ENCODE peak calls at places on chromosomes 13 and 19, in four cellular contexts. One of them, this sample, is unnamed.

GRCh38 chr19:23762884-23763711 is 4.4 kb upstream of the ZNF681 start:
- DNase-seq in progenitor cell of endocrine pancreas: peak; percentile 90
- DNase-seq in endothelial cell of umbilical vein: no peak
- DNase-seq in D341Med: peak; percentile 17
- DNase-seq in this sample: peak; percentile 61

GRCh38 chr13:97367016-97367415 is 67.0 kb upstream of the RAP2A start:
- DNase-seq in progenitor cell of endocrine pancreas: no peak
- DNase-seq in endothelial cell of umbilical vein: no peak
- DNase-seq in D341Med: no peak
- DNase-seq in this sample: no peak

GRCh38 chr19:49056101-49056901 is 1.2 kb downstream of the CGB7 start:
- DNase-seq in D341Med: peak; percentile 82
- DNase-seq in progenitor cell of endocrine pancreas: peak; percentile 51
- DNase-seq in endothelial cell of umbilical vein: peak; percentile 62
- DNase-seq in this sample: peak; percentile 56

GRCh38 chr13:43261018-43261417 is 237.6 kb downstream of the DNAJC15 start:
- DNase-seq in progenitor cell of endocrine pancreas: no peak
- DNase-seq in endothelial cell of umbilical vein: no peak
- DNase-seq in D341Med: no peak
- DNase-seq in this sample: no peak

GRCh38 chr13:110731072-110731471 is 17.6 kb downstream of the ING1 start:
- DNase-seq in D341Med: no peak
- DNase-seq in endothelial cell of umbilical vein: no peak
- DNase-seq in progenitor cell of endocrine pancreas: no peak
- DNase-seq in this sample: no peak

GRCh38 chr13:77429320-77430142 is 102.6 kb upstream of the MYCBP2 start:
- DNase-seq in D341Med: no peak
- DNase-seq in progenitor cell of endocrine pancreas: no peak
- DNase-seq in endothelial cell of umbilical vein: no peak
- DNase-seq in this sample: no peak

GRCh38 chr19:37333457-37333856 is 37.4 kb upstream of the ZNF527 start:
- DNase-seq in D341Med: no peak
- DNase-seq in progenitor cell of endocrine pancreas: no peak
- DNase-seq in endothelial cell of umbilical vein: peak; percentile 42
- DNase-seq in this sample: peak; percentile 65

GRCh38 chr19:55474269-55475265 is 1.9 kb upstream of the ZNF628 start:
- DNase-seq in endothelial cell of umbilical vein: no peak
- DNase-seq in D341Med: no peak
- DNase-seq in progenitor cell of endocrine pancreas: no peak
- DNase-seq in this sample: no peak

GRCh38 chr19:6063576-6063961 is 46.7 kb downstream of the RFX2 start:
- DNase-seq in D341Med: no peak
- DNase-seq in progenitor cell of endocrine pancreas: no peak
- DNase-seq in endothelial cell of umbilical vein: no peak
- DNase-seq in this sample: no peak

GRCh38 chr19:19461306-19461670 is 54.1 kb downstream of the TSSK6 start:
- DNase-seq in endothelial cell of umbilical vein: no peak
- DNase-seq in progenitor cell of endocrine pancreas: no peak
- DNase-seq in D341Med: peak; percentile 7
- DNase-seq in this sample: no peak

GRCh38 chr13:28659611-28659970 is 661 bp downstream of the POMP start:
- DNase-seq in endothelial cell of umbilical vein: peak; percentile 69
- DNase-seq in D341Med: no peak
- DNase-seq in progenitor cell of endocrine pancreas: no peak
- DNase-seq in this sample: no peak

GRCh38 chr19:32748497-32748896 is 28.9 kb downstream of the TDRD12 start:
- DNase-seq in progenitor cell of endocrine pancreas: no peak
- DNase-seq in D341Med: peak; percentile 43
- DNase-seq in endothelial cell of umbilical vein: no peak
- DNase-seq in this sample: no peak

GRCh38 chr19:32173836-32174235 is 171.6 kb upstream of the ZNF507 start:
- DNase-seq in endothelial cell of umbilical vein: no peak
- DNase-seq in D341Med: peak; percentile 1
- DNase-seq in progenitor cell of endocrine pancreas: no peak
- DNase-seq in this sample: no peak

GRCh38 chr13:95624020-95624419 is 20.5 kb downstream of the DZIP1 start:
- DNase-seq in progenitor cell of endocrine pancreas: no peak
- DNase-seq in D341Med: peak; percentile 60
- DNase-seq in endothelial cell of umbilical vein: peak; percentile 50
- DNase-seq in this sample: peak; percentile 30

GRCh38 chr19:38596057-38596981 is 21.4 kb downstream of the MAP4K1 start:
- DNase-seq in progenitor cell of endocrine pancreas: peak; percentile 75
- DNase-seq in D341Med: peak; percentile 79
- DNase-seq in endothelial cell of umbilical vein: peak; percentile 15
- DNase-seq in this sample: peak; percentile 17

GRCh38 chr19:1014161-1015060 is 6.5 kb downstream of the TMEM259 start:
- DNase-seq in endothelial cell of umbilical vein: no peak
- DNase-seq in D341Med: no peak
- DNase-seq in progenitor cell of endocrine pancreas: no peak
- DNase-seq in this sample: no peak

GRCh38 chr13:25619897-25620296 is 248.1 kb downstream of the ATP8A2 start:
- DNase-seq in endothelial cell of umbilical vein: no peak
- DNase-seq in D341Med: no peak
- DNase-seq in progenitor cell of endocrine pancreas: no peak
- DNase-seq in this sample: no peak

GRCh38 chr13:86918682-86919081 is 752.5 kb upstream of the SLITRK5 start:
- DNase-seq in endothelial cell of umbilical vein: no peak
- DNase-seq in progenitor cell of endocrine pancreas: no peak
- DNase-seq in D341Med: no peak
- DNase-seq in this sample: no peak

GRCh38 chr13:42549555-42549941 is 24.4 kb upstream of the TNFSF11 start:
- DNase-seq in progenitor cell of endocrine pancreas: no peak
- DNase-seq in endothelial cell of umbilical vein: peak; percentile 45
- DNase-seq in D341Med: no peak
- DNase-seq in this sample: peak; percentile 26

This sample was measured in dermis microvascular lymphatic vessel endothelial cell.